ENCODE peak calls at places on chromosomes 3 and 15, in four cellular contexts. One of them, this sample, is unnamed.

GRCh38 chr3:97927699-97928098 is 44.5 kb downstream of the RIOX2 start:
- DNase-seq in EH: peak; percentile 77
- DNase-seq in CD4-positive, alpha-beta memory T cell: no peak
- DNase-seq in IMR-90: peak; percentile 66
- DNase-seq in this sample: no peak

GRCh38 chr15:47401427-47401826 is 315.9 kb upstream of the SEMA6D start:
- DNase-seq in CD4-positive, alpha-beta memory T cell: no peak
- DNase-seq in EH: no peak
- DNase-seq in IMR-90: no peak
- DNase-seq in this sample: no peak

GRCh38 chr15:89501646-89502045 is 5.3 kb upstream of the RHCG start:
- DNase-seq in IMR-90: no peak
- DNase-seq in CD4-positive, alpha-beta memory T cell: no peak
- DNase-seq in EH: no peak
- DNase-seq in this sample: no peak

GRCh38 chr3:45056608-45057301 is 30.7 kb downstream of the CLEC3B start:
- DNase-seq in CD4-positive, alpha-beta memory T cell: no peak
- DNase-seq in EH: peak; percentile 53
- DNase-seq in IMR-90: no peak
- DNase-seq in this sample: no peak

GRCh38 chr3:45088543-45088942 is 57.6 kb downstream of the CDCP1 start:
- DNase-seq in CD4-positive, alpha-beta memory T cell: no peak
- DNase-seq in IMR-90: no peak
- DNase-seq in EH: no peak
- DNase-seq in this sample: no peak

GRCh38 chr3:111603679-111604643 is 8.8 kb upstream of the ZBED2 start:
- DNase-seq in CD4-positive, alpha-beta memory T cell: no peak
- DNase-seq in IMR-90: no peak
- DNase-seq in EH: no peak
- DNase-seq in this sample: no peak

GRCh38 chr3:73004316-73004715 is 7.7 kb downstream of the PPP4R2 start:
- DNase-seq in CD4-positive, alpha-beta memory T cell: no peak
- DNase-seq in IMR-90: no peak
- DNase-seq in EH: no peak
- DNase-seq in this sample: no peak

GRCh38 chr3:125119752-125120369 is 64.1 kb upstream of the HEG1 start:
- DNase-seq in IMR-90: no peak
- DNase-seq in EH: no peak
- DNase-seq in CD4-positive, alpha-beta memory T cell: no peak
- DNase-seq in this sample: no peak

GRCh38 chr3:157290761-157291160 is 130.8 kb upstream of the CCNL1 start:
- DNase-seq in IMR-90: peak; percentile 63
- DNase-seq in EH: peak; percentile 90
- DNase-seq in CD4-positive, alpha-beta memory T cell: no peak
- DNase-seq in this sample: no peak

GRCh38 chr3:69566256-69566655 is 173.0 kb upstream of the MITF start:
- DNase-seq in CD4-positive, alpha-beta memory T cell: no peak
- DNase-seq in IMR-90: no peak
- DNase-seq in EH: no peak
- DNase-seq in this sample: no peak

GRCh38 chr15:53297828-53298227 is 461.6 kb downstream of the WDR72 start:
- DNase-seq in EH: no peak
- DNase-seq in IMR-90: no peak
- DNase-seq in CD4-positive, alpha-beta memory T cell: no peak
- DNase-seq in this sample: no peak

GRCh38 chr3:71545330-71545729 is 38.2 kb downstream of the FOXP1 start:
- DNase-seq in CD4-positive, alpha-beta memory T cell: no peak
- DNase-seq in IMR-90: peak; percentile 12
- DNase-seq in EH: no peak
- DNase-seq in this sample: no peak

GRCh38 chr3:156383433-156384025 is 171.4 kb downstream of the SSR3 start:
- DNase-seq in CD4-positive, alpha-beta memory T cell: no peak
- DNase-seq in EH: no peak
- DNase-seq in IMR-90: no peak
- DNase-seq in this sample: no peak

GRCh38 chr3:170448530-170449110 is 30.0 kb downstream of the CLDN11 start:
- DNase-seq in CD4-positive, alpha-beta memory T cell: no peak
- DNase-seq in IMR-90: peak; percentile 33
- DNase-seq in EH: peak; percentile 27
- DNase-seq in this sample: no peak

GRCh38 chr15:101056366-101057334 is 137.5 kb downstream of the LRRK1 start:
- DNase-seq in EH: no peak
- DNase-seq in CD4-positive, alpha-beta memory T cell: no peak
- DNase-seq in IMR-90: no peak
- DNase-seq in this sample: no peak

GRCh38 chr3:125220681-125221429 is 8.3 kb upstream of the SLC12A8 start:
- DNase-seq in IMR-90: peak; percentile 31
- DNase-seq in CD4-positive, alpha-beta memory T cell: no peak
- DNase-seq in EH: peak; percentile 65
- DNase-seq in this sample: no peak

GRCh38 chr3:13204177-13204581 is 130.9 kb upstream of the IQSEC1 start:
- DNase-seq in CD4-positive, alpha-beta memory T cell: no peak
- DNase-seq in EH: no peak
- DNase-seq in IMR-90: no peak
- DNase-seq in this sample: no peak

GRCh38 chr3:142275856-142276255 is 50.5 kb upstream of the GK5 start:
- DNase-seq in EH: peak; percentile 93
- DNase-seq in CD4-positive, alpha-beta memory T cell: no peak
- DNase-seq in IMR-90: peak; percentile 96
- DNase-seq in this sample: no peak

GRCh38 chr3:24748472-24748871 is 253.8 kb upstream of the THRB start:
- DNase-seq in IMR-90: no peak
- DNase-seq in CD4-positive, alpha-beta memory T cell: no peak
- DNase-seq in EH: no peak
- DNase-seq in this sample: no peak

GRCh38 chr15:33357845-33358244 is 47.1 kb downstream of the RYR3 start:
- DNase-seq in CD4-positive, alpha-beta memory T cell: no peak
- DNase-seq in IMR-90: no peak
- DNase-seq in EH: no peak
- DNase-seq in this sample: no peak

GRCh38 chr3:9168230-9168629 is 81.2 kb downstream of the SRGAP3 start:
- DNase-seq in EH: no peak
- DNase-seq in IMR-90: no peak
- DNase-seq in CD4-positive, alpha-beta memory T cell: peak; percentile 16
- DNase-seq in this sample: no peak

GRCh38 chr3:119810018-119810435 is 28.1 kb downstream of the NR1I2 start:
- DNase-seq in IMR-90: peak; percentile 18
- DNase-seq in CD4-positive, alpha-beta memory T cell: peak; percentile 56
- DNase-seq in EH: peak; percentile 39
- DNase-seq in this sample: no peak

This sample was measured in nucleus accumbens.